ENCODE peak calls at places on chromosomes 16 and 17, in seven cellular contexts. A is A549, M is spleen, G is GM12891, D is breast epithelium, L is endothelial cell of umbilical vein, N is tibial nerve. H is an unnamed sample.

GRCh38 chr16:63945805-63946204 is 1176.1 kb downstream of the CDH11 start:
- DNase-seq in D (no peak), A (no peak), N (no peak), M (no peak), L (no peak), G (no peak), H (no peak)

GRCh38 chr17:9239821-9240658 is 218.7 kb downstream of the NTN1 start:
- DNase-seq in A (peak), L (peak), N (peak), D (peak), G (peak), M (peak), H (no peak)

GRCh38 chr16:82185012-82185411 is 15.0 kb upstream of the MPHOSPH6 start:
- DNase-seq in D (no peak), M (no peak), G (no peak), A (no peak), L (no peak), N (no peak), H (no peak)

GRCh38 chr16:55370762-55371482 is 46.9 kb downstream of the IRX6 start:
- DNase-seq in D (peak), L (no peak), A (peak), N (peak), G (no peak), M (peak), H (peak)

GRCh38 chr17:82184761-82185160 is 27.9 kb downstream of the CCDC57 start:
- DNase-seq in A (no peak), N (no peak), L (no peak), M (no peak), G (no peak), D (no peak), H (no peak)

GRCh38 chr16:89343501-89344291 is 126.2 kb downstream of the ZNF778 start:
- DNase-seq in G (no peak), A (no peak), M (no peak), D (no peak), N (no peak), L (no peak), H (peak)

GRCh38 chr16:79400462-79401149 is 199.9 kb downstream of the MAF start:
- DNase-seq in A (no peak), M (no peak), N (no peak), D (no peak), G (no peak), L (no peak), H (no peak)

GRCh38 chr16:50864386-50864785 is 122.5 kb downstream of the CYLD start:
- DNase-seq in M (no peak), A (no peak), D (no peak), G (no peak), L (no peak), N (no peak), H (no peak)

GRCh38 chr17:61972311-61972710 is 44.5 kb upstream of the INTS2 start:
- DNase-seq in G (no peak), A (no peak), N (no peak), D (no peak), L (no peak), M (no peak), H (no peak)

GRCh38 chr17:40450175-40450574 is 6.9 kb downstream of the IGFBP4 start:
- DNase-seq in M (no peak), A (peak), N (peak), L (peak), D (no peak), G (no peak), H (no peak)

GRCh38 chr16:26952411-26952810 is 114.3 kb upstream of the C16orf82 start:
- DNase-seq in G (no peak), D (no peak), A (no peak), N (no peak), M (no peak), L (no peak), H (no peak)

GRCh38 chr17:62775876-62776275 is 32.2 kb downstream of the MARCHF10 start:
- DNase-seq in A (no peak), G (no peak), L (no peak), D (no peak), N (no peak), M (no peak), H (no peak)

GRCh38 chr17:9307313-9307998 is 268.2 kb downstream of the STX8 start:
- DNase-seq in N (no peak), M (no peak), L (peak), G (no peak), A (no peak), D (no peak), H (no peak)

GRCh38 chr16:59907671-59908070 is 1173.6 kb upstream of the GOT2 start:
- DNase-seq in D (no peak), A (no peak), M (no peak), G (no peak), L (no peak), N (no peak), H (no peak)

GRCh38 chr16:14003119-14003570 is 68.0 kb upstream of the MRTFB start:
- DNase-seq in G (no peak), L (peak), A (no peak), M (peak), N (no peak), D (peak), H (peak)

GRCh38 chr17:56213031-56213430 is 59.8 kb downstream of the ANKFN1 start:
- DNase-seq in G (no peak), D (no peak), N (no peak), L (no peak), A (no peak), M (no peak), H (no peak)

GRCh38 chr17:60244656-60245055 is 94.9 kb downstream of the CA4 start:
- DNase-seq in L (no peak), N (no peak), D (no peak), M (no peak), G (no peak), A (no peak), H (no peak)

GRCh38 chr16:22948058-22948602 is 134.2 kb downstream of the HS3ST2 start:
- DNase-seq in L (no peak), M (no peak), G (peak), D (no peak), N (no peak), A (no peak), H (no peak)

GRCh38 chr17:19397556-19398041 is 10.6 kb upstream of the MFAP4 start:
- DNase-seq in G (no peak), M (peak), D (peak), A (no peak), N (no peak), L (no peak), H (no peak)

GRCh38 chr17:80652751-80653330 is 108.2 kb downstream of the RPTOR start:
- DNase-seq in N (no peak), G (no peak), D (no peak), M (no peak), L (no peak), A (no peak), H (no peak)

GRCh38 chr17:8122391-8122922 is 1.4 kb downstream of the HES7 start:
- DNase-seq in D (no peak), N (peak), M (no peak), G (no peak), L (peak), A (peak), H (no peak)

GRCh38 chr16:3542601-3543373 is 34.4 kb downstream of the NLRC3 start:
- DNase-seq in L (peak), G (no peak), N (no peak), M (no peak), A (no peak), D (no peak), H (no peak)

GRCh38 chr17:50534222-50534978 is 1.9 kb downstream of the EPN3 start:
- DNase-seq in L (no peak), D (no peak), A (peak), M (no peak), G (no peak), N (no peak), H (no peak)
- TF ChIP-seq POLR2A in L (no peak), D (no peak), A (no peak), M (no peak), G (no peak), N (no peak), H (no peak)

GRCh38 chr17:70059649-70060048 is 15.4 kb upstream of the KCNJ16 start:
- DNase-seq in N (no peak), D (no peak), L (no peak), G (no peak), A (no peak), M (no peak), H (no peak)

GRCh38 chr17:70053241-70054234 is 21.5 kb upstream of the KCNJ16 start:
- DNase-seq in A (no peak), L (peak), N (peak), M (no peak), D (no peak), G (no peak), H (no peak)

GRCh38 chr17:70050931-70051330 is 24.1 kb upstream of the KCNJ16 start:
- DNase-seq in A (no peak), G (no peak), D (no peak), N (peak), L (no peak), M (no peak), H (no peak)

GRCh38 chr17:70059076-70059475 is 15.9 kb upstream of the KCNJ16 start:
- DNase-seq in G (no peak), M (no peak), A (no peak), N (no peak), L (no peak), D (no peak), H (no peak)

DNA sequence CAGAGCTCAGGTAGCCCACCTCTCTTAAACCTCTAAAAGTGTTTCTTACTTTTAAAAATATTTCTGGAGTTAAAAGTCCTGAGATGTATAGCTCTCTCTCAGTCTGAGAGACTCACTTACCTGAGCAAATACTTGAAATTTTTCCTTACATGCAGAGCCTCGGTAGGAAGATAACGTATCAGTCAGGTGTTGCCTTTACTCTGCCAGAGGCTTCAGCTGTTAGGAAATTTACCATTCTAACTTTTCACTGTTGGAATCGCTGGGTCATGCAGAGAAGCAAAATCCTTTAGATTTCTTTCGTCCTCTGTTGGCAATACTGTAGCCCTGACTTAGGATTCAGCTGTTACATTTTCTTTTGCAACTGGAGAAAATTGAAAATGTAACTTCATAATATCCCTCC is 20.1 kb upstream of the KCNJ16 start:
- DNase-seq in L (no peak), D (no peak), G (no peak), M (no peak), N (no peak), A (no peak), H (no peak)
- TF ChIP-seq POLR2A in L (no peak), D (no peak), G (no peak), M (no peak), N (no peak), A (no peak), H (no peak)

DNA sequence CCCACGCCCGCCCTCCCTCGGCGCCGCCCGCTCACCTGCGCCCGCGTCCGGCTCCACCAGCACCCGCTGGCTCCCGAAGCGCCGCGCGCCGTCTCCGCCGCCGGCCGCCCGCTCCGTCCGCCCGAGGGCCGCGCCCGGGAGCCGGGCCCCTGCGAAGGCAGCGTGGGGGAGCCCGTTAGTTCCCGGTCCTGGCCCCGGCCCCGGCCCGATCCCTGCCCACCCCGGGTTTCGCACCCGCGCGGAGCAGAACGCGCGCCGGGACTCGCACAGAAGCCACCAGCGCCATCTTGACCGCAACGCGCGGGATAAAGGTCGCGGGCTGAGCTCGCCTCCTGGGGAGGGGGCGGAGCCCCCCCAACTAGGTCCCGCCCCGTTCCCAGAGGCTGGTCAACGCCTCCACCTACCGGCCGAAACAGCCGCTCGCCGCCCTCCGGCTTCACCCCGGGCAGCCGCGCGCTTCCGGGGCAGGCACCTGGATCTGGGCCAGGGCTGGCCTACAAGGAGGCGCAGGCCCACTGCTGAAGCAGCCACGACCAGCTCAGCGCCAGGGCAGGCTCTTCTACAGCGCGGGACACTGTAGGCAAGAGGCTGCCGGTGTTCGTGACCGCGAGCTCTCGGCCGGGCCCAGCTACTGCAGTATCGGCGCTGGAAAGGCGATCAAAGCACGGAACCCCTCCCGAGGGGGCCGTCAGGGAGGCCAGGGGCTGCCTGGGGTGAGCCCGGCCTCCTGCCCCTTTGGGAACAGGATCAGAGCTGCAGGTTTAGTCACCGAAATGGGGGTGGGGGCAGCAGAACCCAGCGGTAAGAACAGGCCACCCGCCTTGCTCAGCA is at the start of gene ECI1:
- DNase-seq in N (peak), L (peak), D (peak), A (peak), G (peak), M (peak), H (peak)
- TF ChIP-seq POLR2A in N (peak), L (peak), D (no peak), A (peak), G (peak), M (no peak), H (peak)

GRCh38 chr17:3894188-3894587 is 1.3 kb upstream of the CAMKK1 start:
- DNase-seq in N (no peak), M (no peak), G (no peak), L (no peak), D (no peak), A (no peak), H (no peak)

GRCh38 chr17:3892095-3892998 is 506 bp downstream of the CAMKK1 start:
- DNase-seq in A (peak), L (peak), M (peak), N (peak), G (peak), D (peak), H (peak)

GRCh38 chr17:3894927-3895343 is 2.1 kb upstream of the CAMKK1 start:
- DNase-seq in M (no peak), A (peak), D (peak), L (peak), N (no peak), G (no peak), H (peak)

GRCh38 chr17:3893003-3893719 is at the start of gene CAMKK1:
- DNase-seq in L (peak), G (peak), M (peak), D (peak), A (peak), N (peak), H (peak)

DNA sequence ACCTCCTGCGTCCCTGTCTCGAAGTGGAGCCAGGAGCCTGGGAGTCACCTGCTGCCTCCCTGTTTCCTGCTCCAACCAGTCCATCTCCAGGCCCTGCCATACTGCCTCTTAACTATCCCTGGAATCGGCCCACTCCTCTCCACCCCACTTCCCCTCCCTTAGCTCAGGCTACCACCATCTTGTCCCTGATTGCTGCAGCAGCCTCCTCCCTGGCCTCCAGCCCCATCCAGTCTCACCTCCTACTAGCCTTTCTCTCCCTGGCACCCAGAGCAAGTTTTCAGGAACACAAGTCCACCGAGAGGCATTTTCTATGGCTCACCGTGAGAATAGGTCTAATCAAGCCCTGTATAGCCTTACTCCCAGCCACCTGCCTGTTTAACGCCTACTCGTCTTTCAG is 865 bp upstream of the CAMKK1 start:
- DNase-seq in A (no peak), G (no peak), D (no peak), M (no peak), N (no peak), L (no peak), H (no peak)
- TF ChIP-seq POLR2A in A (no peak), G (no peak), D (no peak), M (no peak), N (no peak), L (no peak), H (no peak)

GRCh38 chr16:87694441-87695125 is 71.2 kb downstream of the KLHDC4 start:
- DNase-seq in N (no peak), L (no peak), D (no peak), A (no peak), G (no peak), M (no peak), H (no peak)
- TF ChIP-seq POLR2A in N (no peak), L (no peak), D (no peak), A (no peak), G (no peak), M (no peak), H (no peak)

DNA sequence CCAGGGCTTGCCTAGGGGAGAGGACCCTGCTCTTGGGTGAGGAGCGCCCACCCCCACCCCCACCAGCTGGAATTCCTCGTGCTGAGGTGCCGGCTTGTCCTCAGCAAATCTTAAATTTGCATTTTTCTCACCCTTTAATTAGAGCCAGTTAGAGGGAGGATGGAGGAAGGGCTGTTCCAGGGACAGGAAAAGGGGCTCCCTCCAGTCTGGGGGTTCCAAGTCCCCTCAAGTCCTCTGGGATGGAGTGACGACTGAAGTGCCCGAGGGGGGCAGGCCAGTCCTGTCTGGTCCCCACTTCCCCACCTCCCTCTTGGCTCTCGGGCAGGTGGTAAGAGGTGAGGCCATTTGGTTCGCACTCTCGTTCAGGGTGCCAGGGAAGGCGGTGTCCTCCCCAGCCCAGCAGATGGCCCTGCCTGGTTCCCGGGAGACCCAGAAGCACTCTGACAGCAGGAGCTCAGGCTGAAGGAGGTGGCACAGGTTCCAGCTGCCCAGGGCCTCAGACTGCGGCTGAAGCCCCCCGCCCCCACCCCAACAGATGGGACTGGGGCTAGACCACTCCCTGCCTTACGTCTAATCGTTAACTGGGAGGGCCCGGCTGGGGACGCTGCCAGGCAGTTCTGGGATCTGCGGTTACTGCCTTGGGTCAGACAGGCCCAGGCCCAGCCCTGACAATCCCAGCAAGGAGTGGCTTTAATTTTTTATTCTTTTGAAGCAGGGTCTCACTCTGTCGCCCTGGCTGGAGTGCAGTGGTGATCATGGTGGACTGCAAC is 2.2 kb downstream of the RAB26 start:
- DNase-seq in L (no peak), D (no peak), A (peak), G (no peak), M (peak), N (no peak), H (peak)
- TF ChIP-seq POLR2A in L (no peak), D (no peak), A (peak), G (no peak), M (no peak), N (no peak), H (peak)

H was measured in H54.